ENCODE peak calls at places on chromosome 17, in ten cellular contexts. A is neural crest cell; K is A549; Y is naive thymus-derived CD8-positive, alpha-beta T cell; X is activated CD4-positive, alpha-beta T cell treated with anti-CD3 and anti-CD28 coated beads, Interleukin-2, amount 50 U/mL, for 48 hours; I is hepatic stellate cell; C is stimulated activated CD4-positive, alpha-beta T cell treated with anti-CD3 and anti-CD28 coated beads, Interleukin-2, amount 100 ng/mL, for 4 hours; O is NCI-H1436; Q is stomach; L is erythroblast. P is an unnamed sample.

GRCh38 chr17:69500911-69501429 is 86.5 kb downstream of the MAP2K6 start:
- DNase-seq in L (no peak), O (no peak), Y (no peak), I (no peak), X (no peak), K (no peak), C (no peak), A (no peak), Q (no peak), P (no peak)

GRCh38 chr17:45129940-45130639 is 2.2 kb downstream of the PLCD3 start:
- DNase-seq in X (no peak), I (peak), Q (peak), A (no peak), Y (no peak), L (no peak), K (peak), C (no peak), O (no peak), P (no peak)

GRCh38 chr17:68491864-68492263 is 20.4 kb upstream of the PRKAR1A start:
- DNase-seq in Q (peak), L (no peak), O (no peak), X (no peak), I (no peak), A (no peak), C (no peak), K (no peak), Y (no peak), P (peak)

GRCh38 chr17:63928966-63929695 is 3.0 kb downstream of the CD79B start:
- DNase-seq in C (no peak), Q (no peak), I (no peak), O (no peak), Y (no peak), K (no peak), X (no peak), L (no peak), A (no peak), P (no peak)

GRCh38 chr17:80281516-80281915 is 20.9 kb downstream of the RNF213 start:
- DNase-seq in C (no peak), Q (no peak), A (no peak), I (no peak), O (no peak), L (no peak), X (no peak), K (no peak), Y (no peak), P (no peak)

GRCh38 chr17:83183951-83184506 is 104.6 kb downstream of the METRNL start:
- DNase-seq in Q (peak), A (no peak), I (no peak), L (no peak), Y (no peak), X (no peak), K (no peak), O (no peak), C (no peak), P (peak)

GRCh38 chr17:47188266-47188665 is 829 bp downstream of the CDC27 start:
- DNase-seq in L (peak), X (peak), I (peak), O (no peak), C (no peak), Q (no peak), K (peak), A (no peak), Y (no peak), P (no peak)

GRCh38 chr17:2688351-2689342 is 22.9 kb downstream of the CLUH start:
- DNase-seq in K (no peak), Q (no peak), I (no peak), O (no peak), Y (no peak), L (no peak), A (no peak), X (no peak), C (no peak), P (peak)

GRCh38 chr17:45646288-45646988 is 137.7 kb upstream of the CRHR1 start:
- DNase-seq in X (no peak), Y (no peak), O (no peak), C (no peak), L (no peak), K (no peak), I (no peak), Q (no peak), A (no peak), P (peak)

GRCh38 chr17:79997004-79997673 is 38.5 kb downstream of the TBC1D16 start:
- DNase-seq in O (no peak), I (no peak), X (peak), Q (no peak), C (peak), Y (peak), K (no peak), L (no peak), A (no peak), P (no peak)

GRCh38 chr17:62987136-62987535 is 21.1 kb downstream of the TANC2 start:
- DNase-seq in A (no peak), O (no peak), K (no peak), L (no peak), Q (no peak), X (no peak), Y (no peak), I (no peak), C (no peak), P (no peak)

GRCh38 chr17:5537251-5537650 is 47.1 kb downstream of the NLRP1 start:
- DNase-seq in I (no peak), Q (no peak), O (no peak), K (no peak), C (no peak), A (no peak), Y (no peak), X (no peak), L (no peak), P (peak)

GRCh38 chr17:44940321-44940720 is 7.3 kb downstream of the KIF18B start:
- DNase-seq in C (no peak), X (no peak), O (no peak), I (no peak), L (no peak), A (no peak), Y (no peak), Q (no peak), K (peak), P (no peak)

GRCh38 chr17:16888413-16889087 is 83.4 kb downstream of the TNFRSF13B start:
- DNase-seq in I (no peak), X (no peak), Y (no peak), O (no peak), C (no peak), A (no peak), L (no peak), K (no peak), Q (no peak), P (no peak)

GRCh38 chr17:57467801-57468200 is 211.5 kb downstream of the MSI2 start:
- DNase-seq in X (no peak), Q (no peak), I (no peak), O (no peak), C (no peak), Y (no peak), A (no peak), K (no peak), L (no peak), P (no peak)

GRCh38 chr17:75589017-75589918 is 1.7 kb downstream of the MYO15B start:
- DNase-seq in Q (peak), X (peak), A (peak), Y (peak), L (peak), O (peak), C (peak), I (peak), K (peak), P (peak)

GRCh38 chr17:66978514-66979061 is 14.1 kb downstream of the CACNG4 start:
- DNase-seq in C (no peak), L (no peak), I (no peak), Q (no peak), X (no peak), K (no peak), A (no peak), Y (no peak), O (no peak), P (no peak)

GRCh38 chr17:18896146-18896545 is 38.2 kb downstream of the PRPSAP2 start:
- DNase-seq in C (no peak), K (no peak), O (no peak), X (no peak), L (no peak), I (no peak), Q (no peak), A (no peak), Y (no peak), P (no peak)

GRCh38 chr17:18185391-18185790 is 1.8 kb downstream of the ALKBH5 start:
- DNase-seq in K (no peak), Y (no peak), C (no peak), Q (no peak), O (no peak), A (no peak), I (peak), X (no peak), L (peak), P (no peak)

GRCh38 chr17:56913000-56913866 is 616 bp downstream of the TRIM25 start:
- DNase-seq in Y (no peak), C (peak), K (no peak), X (no peak), A (peak), L (peak), O (peak), I (peak), Q (no peak), P (no peak)

GRCh38 chr17:40484973-40485530 is 16.4 kb downstream of the TNS4 start:
- DNase-seq in Y (no peak), X (no peak), K (no peak), A (no peak), O (no peak), I (no peak), Q (no peak), L (no peak), C (no peak), P (no peak)

GRCh38 chr17:28507567-28508195 is 1.5 kb downstream of the FOXN1 start:
- DNase-seq in A (no peak), Q (no peak), C (no peak), L (no peak), X (no peak), O (no peak), K (no peak), I (no peak), Y (no peak), P (no peak)

GRCh38 chr17:58084317-58084981 is 1.2 kb downstream of the DYNLL2 start:
- DNase-seq in L (peak), X (peak), C (peak), A (no peak), Y (no peak), O (peak), K (peak), Q (peak), I (no peak), P (no peak)